ENCODE peak calls at places on chromosomes 16 and 17, in ten cellular contexts. Q is hypothalamus; U is NCI-H748 treated with DMSO at 0.1 percent for 48 hours; R is GOT3; W is tibial nerve; G is GM20000; H is A549; E is GM12892; M is GM04504; I is stimulated activated CD4-positive, alpha-beta T cell treated with anti-CD3 and anti-CD28 coated beads, Interleukin-1b, Interleukin-23, amount 100 ng/mL, for 4 hours. Y is an unnamed sample.

GRCh38 chr17:8117980-8118768 is at the start of gene ALOXE3:
- DNase-seq in M (no peak), W (peak), H (peak), U (no peak), E (no peak), I (no peak), G (no peak), Q (no peak), R (no peak), Y (peak)

GRCh38 chr17:21368545-21369246 is 7.5 kb upstream of the KCNJ12 start:
- DNase-seq in Q (no peak), W (no peak), H (no peak), I (no peak), U (no peak), M (no peak), G (no peak), E (no peak), R (no peak), Y (no peak)

GRCh38 chr16:15704545-15704987 is 54.5 kb downstream of the NDE1 start:
- DNase-seq in M (peak), U (peak), E (peak), H (peak), I (peak), G (peak), R (no peak), Q (peak), W (peak), Y (peak)

GRCh38 chr16:54507091-54507490 is 220.5 kb upstream of the IRX3 start:
- DNase-seq in H (no peak), R (no peak), G (no peak), Q (no peak), M (no peak), U (peak), I (no peak), E (no peak), W (no peak), Y (no peak)

GRCh38 chr17:75650874-75651273 is 16.1 kb downstream of the RECQL5 start:
- DNase-seq in I (no peak), H (no peak), W (no peak), R (no peak), U (no peak), M (no peak), E (no peak), Q (no peak), G (no peak), Y (no peak)

GRCh38 chr16:995783-996182 is 14.2 kb downstream of the SOX8 start:
- DNase-seq in E (no peak), Q (no peak), W (no peak), H (no peak), G (no peak), U (no peak), R (no peak), I (no peak), M (no peak), Y (no peak)

GRCh38 chr17:68593331-68593710 is 7.8 kb downstream of the FAM20A start:
- DNase-seq in W (no peak), Q (no peak), U (no peak), I (no peak), G (no peak), M (no peak), R (no peak), H (no peak), E (no peak), Y (no peak)

GRCh38 chr17:59830007-59830630 is 62.6 kb downstream of the TUBD1 start:
- DNase-seq in R (no peak), U (no peak), I (no peak), G (no peak), E (no peak), Q (no peak), H (peak), W (no peak), M (no peak), Y (no peak)

GRCh38 chr17:35460354-35460851 is 11.8 kb upstream of the SLFN13 start:
- DNase-seq in R (no peak), H (peak), I (peak), U (no peak), E (peak), Q (no peak), G (peak), W (no peak), M (no peak), Y (no peak)

GRCh38 chr16:79294568-79294967 is 306.0 kb downstream of the MAF start:
- DNase-seq in U (no peak), E (no peak), Q (no peak), R (no peak), W (no peak), M (no peak), I (no peak), G (no peak), H (no peak), Y (no peak)

GRCh38 chr17:16352838-16353701 is at the start of gene CENPV:
- DNase-seq in R (no peak), W (peak), M (no peak), G (peak), Q (peak), I (peak), U (peak), H (peak), E (peak), Y (peak)

GRCh38 chr16:12498077-12498476 is 305.6 kb downstream of the CPPED1 start:
- DNase-seq in W (no peak), E (no peak), Q (no peak), R (no peak), M (no peak), U (no peak), G (no peak), I (no peak), H (no peak), Y (no peak)

GRCh38 chr17:76709077-76709950 is 1.5 kb downstream of the MXRA7 start:
- DNase-seq in G (no peak), W (peak), E (no peak), Q (peak), M (peak), U (no peak), R (peak), I (no peak), H (peak), Y (peak)

GRCh38 chr16:4865231-4865860 is 18.1 kb downstream of the UBN1 start:
- DNase-seq in E (no peak), U (no peak), R (no peak), I (no peak), H (no peak), W (no peak), Q (no peak), M (no peak), G (no peak), Y (no peak)

GRCh38 chr16:868386-868755 is 67.8 kb upstream of the GNG13 start:
- DNase-seq in U (no peak), Q (no peak), G (no peak), R (no peak), I (no peak), W (no peak), M (no peak), E (no peak), H (no peak), Y (no peak)